ENCODE peak calls at places on chromosomes 4 and X, in six cellular contexts. Y is endothelial cell; B is effector CD4-positive, alpha-beta T cell; L is tibial artery; Z is hypothalamus; T is dorsolateral prefrontal cortex. N is an unnamed sample.
A peak's percentile ranks its signal among the peaks of the same experiment; 100 is the strongest.

GRCh38 chr4:73945674-73946449 is 36.0 kb downstream of the PF4 start:
- DNase-seq in L (no peak), Z (no peak), Y (no peak), B (no peak), T (no peak), N (no peak)

GRCh38 chr4:125244848-125245450 is 69.8 kb upstream of the FAT4 start:
- DNase-seq in B (no peak), Z (no peak), L (no peak), Y (no peak), T (no peak), N (no peak)

GRCh38 chrX:18542131-18542530 is 116.7 kb downstream of the CDKL5 start:
- DNase-seq in Z (no peak), Y (no peak), B (no peak), T (no peak), L (no peak), N (no peak)

GRCh38 chr4:26272654-26273307 is 48.0 kb upstream of the RBPJ start:
- DNase-seq in Y (no peak), L (no peak), B (no peak), Z (no peak), T (no peak), N (no peak)

GRCh38 chr4:47031713-47032404 is 492 bp downstream of the GABRB1 start:
- DNase-seq in Y (no peak), B (no peak), L (no peak), Z (no peak), T (peak; percentile 55), N (no peak)

GRCh38 chr4:120718979-120719566 is 203.5 kb downstream of the PRDM5 start:
- DNase-seq in Z (no peak), T (no peak), B (no peak), Y (peak; percentile 35), L (no peak), N (no peak)

GRCh38 chr4:149048451-149049143 is 606.4 kb upstream of the NR3C2 start:
- DNase-seq in B (no peak), Z (no peak), T (no peak), Y (no peak), L (no peak), N (no peak)

GRCh38 chr4:37082912-37083311 is 161.6 kb upstream of the NWD2 start:
- DNase-seq in L (no peak), Y (no peak), B (no peak), T (no peak), Z (no peak), N (no peak)

GRCh38 chr4:74632634-74633033 is 161.7 kb downstream of the BTC start:
- DNase-seq in Y (no peak), L (peak; percentile 57), Z (no peak), B (no peak), T (no peak), N (peak; percentile 72)

GRCh38 chrX:101337776-101338271 is 10.7 kb downstream of the TIMM8A start:
- DNase-seq in Y (no peak), L (no peak), T (no peak), Z (no peak), B (no peak), N (no peak)

GRCh38 chr4:126733301-126733700 is 899.5 kb upstream of the INTU start:
- DNase-seq in L (no peak), Y (no peak), T (no peak), B (no peak), Z (no peak), N (no peak)

GRCh38 chr4:157854819-157855218 is 318.0 kb downstream of the GASK1B start:
- DNase-seq in L (no peak), Y (no peak), B (no peak), T (no peak), Z (no peak), N (no peak)

GRCh38 chr4:184163813-184164212 is 53.9 kb downstream of the ENPP6 start:
- DNase-seq in Y (peak; percentile 78), T (peak; percentile 74), B (no peak), L (no peak), Z (peak; percentile 51), N (no peak)

GRCh38 chrX:112672788-112673560 is 6.8 kb downstream of the LHFPL1 start:
- DNase-seq in Z (no peak), T (no peak), Y (no peak), B (no peak), L (no peak), N (no peak)

GRCh38 chr4:3747582-3747906 is 18.6 kb upstream of the ADRA2C start:
- DNase-seq in Y (peak; percentile 67), B (no peak), L (no peak), T (no peak), Z (no peak), N (no peak)

GRCh38 chr4:145130788-145131398 is 32.8 kb downstream of the ABCE1 start:
- DNase-seq in Y (no peak), L (no peak), Z (no peak), T (no peak), B (no peak), N (no peak)

GRCh38 chr4:186844059-186844681 is 120.5 kb upstream of the FAT1 start:
- DNase-seq in T (no peak), Z (no peak), L (peak; percentile 69), Y (no peak), B (no peak), N (no peak)

GRCh38 chr4:85544751-85545150 is 69.8 kb downstream of the ARHGAP24 start:
- DNase-seq in Y (no peak), Z (no peak), T (no peak), B (no peak), L (no peak), N (no peak)

GRCh38 chr4:21962691-21963090 is 14.1 kb upstream of the KCNIP4 start:
- DNase-seq in B (no peak), L (no peak), Y (no peak), T (no peak), Z (no peak), N (no peak)

GRCh38 chr4:75042601-75043208 is 109.8 kb downstream of the PARM1 start:
- DNase-seq in Y (no peak), T (no peak), Z (no peak), B (no peak), L (no peak), N (no peak)

GRCh38 chrX:134460861-134461218 is 875 bp downstream of the HPRT1 start:
- DNase-seq in B (no peak), T (no peak), Y (no peak), Z (no peak), L (no peak), N (no peak)

GRCh38 chr4:102817613-102818268 is 9.6 kb downstream of the UBE2D3 start:
- DNase-seq in L (no peak), Z (no peak), Y (no peak), B (no peak), T (no peak), N (no peak)

GRCh38 chr4:88104902-88105610 is 53.4 kb downstream of the ABCG2 start:
- DNase-seq in Y (no peak), B (no peak), L (no peak), T (no peak), Z (no peak), N (peak; percentile 26)

GRCh38 chr4:20305976-20306375 is 54.3 kb downstream of the SLIT2 start:
- DNase-seq in T (no peak), Y (no peak), L (no peak), Z (no peak), B (no peak), N (no peak)

GRCh38 chrX:71532753-71533425 is at the start of gene OGT:
- DNase-seq in Y (peak; percentile 83), Z (peak; percentile 83), L (peak; percentile 97), T (peak; percentile 92), B (peak; percentile 86), N (peak; percentile 91)

GRCh38 chr4:68344049-68344448 is 5.8 kb downstream of the YTHDC1 start:
- DNase-seq in Z (no peak), T (no peak), L (no peak), Y (no peak), B (no peak), N (no peak)

GRCh38 chr4:44722001-44722400 is 4.4 kb downstream of the GNPDA2 start:
- DNase-seq in B (no peak), Y (no peak), T (no peak), L (no peak), Z (no peak), N (no peak)

GRCh38 chr4:125388653-125389052 is 73.9 kb downstream of the FAT4 start:
- DNase-seq in Z (no peak), B (no peak), L (no peak), T (no peak), Y (no peak), N (peak; percentile 71)

GRCh38 chr4:85416094-85416493 is 58.9 kb upstream of the ARHGAP24 start:
- DNase-seq in T (no peak), Y (no peak), Z (no peak), B (no peak), L (no peak), N (no peak)

N was measured in SK-N-MC.